ENCODE peak calls at places on chromosome 4, in nine cellular contexts. G is HT-29, Y is upper lobe of right lung, R is NCI-H2029 treated with DMSO at 0.1 percent for 48 hours, X is HCT116, D is EL, V is mesendoderm, J is HEK293T, O is lung. C is an unnamed sample.

GRCh38 chr4:14169460-14169859 is 541.9 kb upstream of the BOD1L1 start:
- DNase-seq in D (peak), Y (no peak), J (no peak), X (no peak), G (no peak), R (no peak), O (no peak), V (peak), C (peak)

GRCh38 chr4:61541474-61541873 is 341.3 kb downstream of the ADGRL3 start:
- DNase-seq in V (no peak), O (no peak), J (no peak), X (no peak), Y (no peak), G (peak), R (no peak), D (no peak), C (no peak)

GRCh38 chr4:79686976-79687375 is 278.9 kb upstream of the GK2 start:
- DNase-seq in R (no peak), J (no peak), X (no peak), G (no peak), O (no peak), Y (no peak), V (no peak), D (no peak), C (no peak)

GRCh38 chr4:128349921-128350320 is 62.3 kb upstream of the PGRMC2 start:
- DNase-seq in G (no peak), X (no peak), J (no peak), V (no peak), O (no peak), R (peak), D (peak), Y (no peak), C (no peak)

GRCh38 chr4:173289351-173289725 is 44.8 kb downstream of the HMGB2 start:
- DNase-seq in X (no peak), O (no peak), D (no peak), V (peak), G (no peak), J (no peak), R (no peak), Y (no peak), C (no peak)

GRCh38 chr4:147340111-147340510 is 140.8 kb upstream of the EDNRA start:
- DNase-seq in Y (no peak), O (no peak), G (no peak), D (peak), X (peak), J (no peak), V (no peak), R (no peak), C (no peak)

GRCh38 chr4:6633091-6633906 is 7.2 kb upstream of the MRFAP1 start:
- DNase-seq in O (no peak), G (no peak), Y (no peak), D (peak), V (peak), R (no peak), X (no peak), J (no peak), C (no peak)

GRCh38 chr4:137749466-137749865 is 217.2 kb upstream of the PCDH18 start:
- DNase-seq in G (no peak), X (no peak), R (no peak), O (no peak), J (no peak), D (peak), Y (no peak), V (no peak), C (no peak)

GRCh38 chr4:657338-658030 is 16.6 kb downstream of the ATP5ME start:
- DNase-seq in R (no peak), Y (no peak), V (no peak), X (no peak), J (no peak), D (no peak), G (no peak), O (no peak), C (no peak)

GRCh38 chr4:183691006-183691405 is 31.9 kb downstream of the TRAPPC11 start:
- DNase-seq in R (no peak), Y (no peak), V (no peak), G (no peak), J (no peak), D (no peak), O (no peak), X (no peak), C (no peak)

GRCh38 chr4:146446555-146446954 is 75.2 kb downstream of the SLC10A7 start:
- DNase-seq in X (no peak), J (no peak), G (no peak), O (no peak), V (no peak), R (no peak), Y (no peak), D (no peak), C (no peak)

GRCh38 chr4:13700196-13701140 is 72.9 kb upstream of the BOD1L1 start:
- DNase-seq in V (no peak), R (no peak), X (no peak), O (no peak), Y (no peak), G (peak), J (no peak), D (peak), C (no peak)

GRCh38 chr4:158376441-158376840 is 145.2 kb upstream of the RXFP1 start:
- DNase-seq in G (no peak), D (no peak), X (no peak), V (peak), R (no peak), Y (no peak), O (no peak), J (no peak), C (no peak)

GRCh38 chr4:148808416-148808815 is 366.2 kb upstream of the NR3C2 start:
- DNase-seq in X (no peak), O (no peak), R (no peak), G (no peak), D (no peak), V (no peak), J (no peak), Y (no peak), C (no peak)

GRCh38 chr4:87058272-87059073 is 123.7 kb downstream of the AFF1 start:
- DNase-seq in X (peak), V (peak), R (no peak), G (peak), D (peak), J (peak), Y (peak), O (no peak), C (no peak)

GRCh38 chr4:99633772-99634171 is 23.9 kb downstream of the C4orf54 start:
- DNase-seq in X (no peak), Y (no peak), D (no peak), J (no peak), O (no peak), G (no peak), R (no peak), V (no peak), C (no peak)

GRCh38 chr4:173273956-173274355 is 60.2 kb downstream of the HMGB2 start:
- DNase-seq in V (no peak), D (no peak), Y (no peak), X (no peak), J (no peak), R (no peak), O (no peak), G (no peak), C (no peak)

GRCh38 chr4:114263233-114263632 is 283.8 kb upstream of the ARSJ start:
- DNase-seq in O (no peak), V (no peak), R (no peak), Y (no peak), G (peak), X (no peak), D (peak), J (no peak), C (no peak)

GRCh38 chr4:25928956-25929336 is 14.9 kb downstream of the SMIM20 start:
- DNase-seq in V (no peak), D (peak), O (no peak), X (no peak), R (peak), G (no peak), J (no peak), Y (no peak), C (no peak)

GRCh38 chr4:35760706-35761278 is 483.5 kb downstream of the ARAP2 start:
- DNase-seq in D (no peak), V (peak), O (no peak), X (no peak), G (no peak), Y (no peak), J (no peak), R (no peak), C (no peak)

GRCh38 chr4:147965056-147965455 is 233.2 kb downstream of the ARHGAP10 start:
- DNase-seq in X (no peak), O (no peak), D (no peak), Y (no peak), R (no peak), J (no peak), V (no peak), G (peak), C (no peak)

GRCh38 chr4:121462660-121463261 is 81.9 kb upstream of the QRFPR start:
- DNase-seq in G (peak), D (peak), X (peak), V (peak), Y (no peak), O (peak), J (peak), R (no peak), C (peak)

GRCh38 chr4:98620087-98620784 is 38.2 kb downstream of the TSPAN5 start:
- DNase-seq in G (no peak), R (no peak), O (no peak), Y (no peak), V (no peak), X (no peak), J (no peak), D (no peak), C (no peak)

GRCh38 chr4:153099391-153100140 is 104.7 kb upstream of the TRIM2 start:
- DNase-seq in R (no peak), Y (no peak), O (no peak), D (no peak), G (no peak), X (no peak), V (no peak), J (no peak), C (no peak)

GRCh38 chr4:186606593-186606992 is 51.2 kb upstream of the MTNR1A start:
- DNase-seq in O (no peak), Y (no peak), D (peak), V (peak), R (no peak), G (no peak), X (no peak), J (no peak), C (no peak)

GRCh38 chr4:76499461-76499860 is 64.4 kb downstream of the SHROOM3 start:
- DNase-seq in X (no peak), D (no peak), J (no peak), O (no peak), R (no peak), G (no peak), Y (no peak), V (no peak), C (no peak)

GRCh38 chr4:88211473-88212252 is 53.2 kb upstream of the ABCG2 start:
- DNase-seq in R (peak), D (peak), G (peak), V (peak), J (peak), X (peak), O (peak), Y (no peak), C (peak)

GRCh38 chr4:19807505-19807904 is 444.2 kb upstream of the SLIT2 start:
- DNase-seq in Y (no peak), X (no peak), J (no peak), R (no peak), V (peak), O (no peak), G (no peak), D (peak), C (no peak)

GRCh38 chr4:182449186-182449880 is 206.1 kb downstream of the TENM3 start:
- DNase-seq in R (no peak), V (peak), O (no peak), X (no peak), D (no peak), J (peak), G (no peak), Y (no peak), C (peak)

C was measured in NCI-H1092 treated with DMSO at 0.1 percent for 48 hours.